ENCODE peak calls at places on chromosomes 12 and 14, in four cellular contexts. E is glutamatergic neuron, Q is astrocyte of the spinal cord, C is GM10248. K is an unnamed sample.

GRCh38 chr14:76339922-76340615 is 35.9 kb upstream of the ESRRB start:
- DNase-seq in E (no peak), Q (no peak), C (no peak), K (no peak)

GRCh38 chr12:46005151-46005797 is 14.9 kb upstream of the SCAF11 start:
- DNase-seq in E (no peak), Q (no peak), C (no peak), K (peak)

GRCh38 chr12:55676707-55677106 is 31.0 kb downstream of the ITGA7 start:
- DNase-seq in E (no peak), Q (no peak), C (no peak), K (peak)

GRCh38 chr12:78534311-78534710 is 330.3 kb upstream of the SYT1 start:
- DNase-seq in E (no peak), Q (no peak), C (no peak), K (no peak)

GRCh38 chr12:13097526-13097925 is 5.9 kb downstream of the GSG1 start:
- DNase-seq in E (no peak), Q (no peak), C (no peak), K (no peak)

GRCh38 chr14:84273181-84273580 is 1256.8 kb upstream of the FLRT2 start:
- DNase-seq in E (no peak), Q (no peak), C (no peak), K (no peak)

GRCh38 chr12:76299536-76300296 is 48.5 kb downstream of the BBS10 start:
- DNase-seq in E (no peak), Q (no peak), C (no peak), K (no peak)

GRCh38 chr14:92325835-92326234 is 2.9 kb downstream of the SLC24A4 start:
- DNase-seq in E (no peak), Q (no peak), C (no peak), K (no peak)

GRCh38 chr14:95523051-95523817 is 6.8 kb upstream of the SYNE3 start:
- DNase-seq in E (no peak), Q (no peak), C (no peak), K (no peak)

GRCh38 chr12:67626156-67626555 is 22.4 kb upstream of the DYRK2 start:
- DNase-seq in E (no peak), Q (no peak), C (no peak), K (no peak)

GRCh38 chr14:29663281-29663801 is 264.3 kb downstream of the PRKD1 start:
- DNase-seq in E (no peak), Q (no peak), C (no peak), K (peak)

GRCh38 chr12:111673503-111673902 is 12.3 kb downstream of the BRAP start:
- DNase-seq in E (no peak), Q (peak), C (no peak), K (peak)
- TF ChIP-seq CTCF in E (peak), Q (peak), C (peak), K (peak)

GRCh38 chr14:74793506-74794155 is 30.5 kb downstream of the YLPM1 start:
- DNase-seq in E (no peak), Q (peak), C (no peak), K (peak)
- TF ChIP-seq CTCF in E (no peak), Q (peak), C (no peak), K (no peak)

DNA sequence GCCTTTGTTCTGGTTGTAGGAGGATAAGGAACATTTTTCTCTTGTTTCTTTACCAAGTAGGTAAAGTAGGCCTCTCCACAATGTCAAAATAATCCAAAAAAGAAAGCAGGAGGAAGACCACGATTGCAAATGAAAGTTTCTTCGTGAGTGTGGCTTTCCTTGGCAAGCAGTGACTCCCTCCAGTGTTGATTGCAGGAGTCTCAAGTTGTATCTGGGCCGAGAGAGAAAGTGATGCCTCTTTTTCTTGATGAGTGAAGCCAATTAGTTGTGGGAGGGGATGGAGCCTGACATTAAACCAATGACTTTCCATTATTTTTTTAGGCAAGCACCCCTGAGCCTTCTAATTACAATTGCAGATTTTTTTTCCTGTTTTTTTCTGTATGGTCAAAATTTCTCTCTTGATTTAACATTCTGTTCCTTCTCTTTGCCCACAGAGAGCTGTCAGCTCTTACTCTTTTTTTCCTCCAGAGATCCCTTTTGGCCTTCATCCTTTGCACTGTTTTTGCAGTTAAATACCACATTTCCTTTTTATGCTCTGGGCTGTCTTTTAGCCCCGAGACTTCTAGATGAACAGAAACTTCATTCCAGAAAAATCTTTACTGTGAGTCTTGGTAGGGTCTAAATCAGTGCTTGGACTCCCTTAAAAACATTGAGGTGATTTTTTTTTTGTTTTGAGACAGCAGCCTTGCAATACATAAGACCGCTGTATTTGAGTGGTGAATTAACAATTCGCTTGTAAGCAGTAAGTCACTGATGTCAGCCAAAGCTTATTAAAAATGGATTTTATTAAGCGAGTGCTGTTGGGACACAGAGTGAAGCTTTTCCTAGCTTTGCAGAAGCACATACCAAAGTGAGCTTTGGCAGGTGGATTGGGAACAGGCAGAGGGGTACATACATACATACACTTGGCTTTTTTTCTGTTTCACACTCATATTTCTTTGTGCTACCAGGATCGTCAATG is 15.8 kb downstream of the FBXW8 start:
- DNase-seq in E (no peak), Q (no peak), C (no peak), K (no peak)
- TF ChIP-seq CTCF in E (no peak), Q (no peak), C (no peak), K (no peak)

DNA sequence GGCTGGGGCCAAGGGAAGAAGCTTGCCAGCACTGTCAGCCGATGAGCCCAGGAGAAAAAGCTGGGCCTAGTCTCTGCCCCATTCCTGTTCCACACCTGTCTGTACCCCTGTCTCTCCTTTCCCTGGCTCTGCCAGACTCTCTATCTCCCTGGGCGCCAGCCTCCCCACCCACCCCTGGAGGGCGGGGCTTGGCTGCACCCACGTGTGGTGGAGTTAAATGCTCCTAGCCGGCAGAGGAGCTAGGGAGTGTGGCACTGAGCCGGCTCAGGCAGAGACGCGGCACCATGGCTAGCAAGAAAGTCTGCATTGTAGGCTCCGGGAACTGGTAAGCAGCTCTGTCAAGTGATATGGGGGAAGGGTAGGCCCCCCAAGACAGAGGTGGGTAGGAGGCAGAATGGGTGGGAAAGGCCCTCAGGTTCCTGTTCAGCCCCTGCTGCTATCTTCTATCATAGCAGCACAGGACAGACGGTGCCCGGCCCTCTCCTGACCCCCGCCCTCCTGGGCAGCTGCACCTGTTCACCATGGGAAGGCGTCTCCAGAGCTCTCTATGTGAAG is at the start of gene GPD1:
- DNase-seq in E (no peak), Q (peak), C (no peak), K (peak)
- TF ChIP-seq CTCF in E (no peak), Q (no peak), C (no peak), K (no peak)

GRCh38 chr14:63388766-63389431 is 70.2 kb upstream of the GPHB5 start:
- DNase-seq in E (peak), Q (peak), C (peak), K (peak)
- TF ChIP-seq CTCF in E (peak), Q (peak), C (peak), K (peak)

DNA sequence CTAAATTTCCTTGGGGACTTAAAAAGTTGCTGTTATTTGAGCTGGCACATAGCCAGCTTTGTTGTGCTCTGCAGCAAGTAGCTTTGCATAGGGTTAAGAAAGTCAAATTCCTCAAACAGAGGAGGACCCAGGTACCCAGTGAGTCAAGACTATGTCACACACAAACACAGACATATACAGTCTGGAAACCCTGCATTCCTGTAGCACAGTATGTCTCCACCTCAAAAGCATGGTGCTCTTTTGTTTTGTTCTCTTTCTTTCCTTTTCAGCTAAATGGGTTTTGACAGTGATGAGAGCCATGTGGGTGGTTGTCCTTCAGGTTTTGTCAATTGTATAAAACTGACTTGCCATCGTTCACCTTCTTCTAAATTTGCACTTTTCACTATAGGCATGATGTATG is 179.6 kb upstream of the DIO2 start:
- DNase-seq in E (no peak), Q (peak), C (no peak), K (peak)
- TF ChIP-seq CTCF in E (no peak), Q (no peak), C (no peak), K (no peak)

GRCh38 chr14:104895786-104896642 is 28.7 kb upstream of the PLD4 start:
- DNase-seq in E (peak), Q (no peak), C (no peak), K (no peak)

GRCh38 chr14:104895207-104895785 is 29.4 kb upstream of the PLD4 start:
- DNase-seq in E (no peak), Q (no peak), C (no peak), K (no peak)

GRCh38 chr14:104893435-104894207 is 28.6 kb downstream of the CEP170B start:
- DNase-seq in E (peak), Q (no peak), C (no peak), K (no peak)

GRCh38 chr14:104892517-104893434 is 27.7 kb downstream of the CEP170B start:
- DNase-seq in E (peak), Q (no peak), C (no peak), K (no peak)

DNA sequence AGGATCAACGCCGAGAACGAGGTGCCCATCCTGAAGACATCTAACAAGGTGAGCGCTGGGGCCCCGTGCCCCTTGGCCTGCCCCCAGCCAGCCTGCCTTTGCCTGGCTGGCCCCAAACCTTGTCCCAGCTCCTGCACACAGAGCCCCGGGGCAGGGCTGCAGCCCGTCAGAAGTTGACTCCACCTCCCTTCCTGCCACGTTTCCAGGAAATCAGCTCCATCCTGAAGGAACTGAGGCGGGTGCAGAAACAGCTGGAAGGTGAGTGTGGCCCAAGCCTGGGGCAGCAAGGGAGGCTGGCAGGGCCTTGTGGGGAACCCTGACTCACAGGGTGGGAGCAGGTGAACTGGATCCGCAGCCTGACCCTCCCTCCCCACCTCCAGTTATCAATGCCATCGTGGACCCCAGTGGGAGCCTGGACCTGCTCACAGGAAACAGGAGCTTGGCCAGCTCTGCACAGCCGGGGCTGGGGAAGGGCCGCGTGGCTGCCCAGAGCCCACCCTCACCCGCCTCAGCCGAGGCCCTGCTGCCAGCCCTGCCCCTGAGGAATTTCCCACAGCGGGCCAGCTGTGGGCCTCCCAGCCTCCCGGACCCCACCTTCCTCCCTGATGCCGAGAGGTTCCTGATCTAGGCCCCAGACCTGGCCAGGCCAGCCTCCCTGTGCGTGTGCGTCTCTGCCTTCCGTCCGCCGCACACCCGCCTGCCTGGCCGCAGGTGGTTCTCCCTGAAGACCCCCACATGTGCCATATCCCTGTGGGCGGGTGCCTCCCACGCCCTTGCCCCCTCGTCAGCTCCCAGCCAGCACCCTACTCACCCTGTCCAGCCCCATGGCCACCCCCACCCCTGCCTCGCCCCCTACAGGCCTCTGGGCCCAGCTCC is 29.5 kb downstream of the CEP170B start:
- DNase-seq in E (no peak), Q (no peak), C (no peak), K (no peak)
- TF ChIP-seq CTCF in E (no peak), Q (no peak), C (no peak), K (no peak)

DNA sequence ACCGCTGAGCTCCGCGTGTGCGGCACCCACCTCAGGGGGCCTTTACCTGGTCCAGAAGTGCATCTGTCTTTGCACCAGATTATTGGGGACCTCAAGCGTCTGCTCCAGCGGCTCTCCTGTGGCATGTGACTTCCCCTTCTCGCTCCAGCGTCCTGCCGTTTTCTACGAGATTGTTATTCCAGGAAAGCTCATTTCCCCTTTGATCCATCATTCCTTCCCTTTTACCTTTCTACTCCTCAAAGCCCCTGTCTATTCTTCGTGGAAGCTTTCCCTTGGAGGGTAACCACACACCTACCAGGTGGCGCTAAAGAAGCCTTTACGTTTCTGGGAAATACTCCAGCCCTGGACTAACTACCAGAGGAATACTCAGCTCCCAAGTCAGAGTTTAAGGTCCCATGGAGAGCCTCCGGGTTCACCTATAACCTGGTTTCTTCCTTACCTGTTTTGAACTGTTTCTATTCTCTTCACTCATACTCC is 1.5 kb downstream of the FKBP4 start:
- DNase-seq in E (no peak), Q (no peak), C (no peak), K (peak)
- TF ChIP-seq CTCF in E (no peak), Q (no peak), C (peak), K (peak)

K was measured in MCF 10A.